ENCODE peak calls at places on chromosomes 12 and 14, in four cellular contexts. O is CD8-positive, alpha-beta memory T cell; Y is NCI-H1436; K is NCI-H2029. C is an unnamed sample.

GRCh38 chr14:58964598-58964928 is 223.9 kb upstream of the DAAM1 start:
- DNase-seq in Y (no peak), K (no peak), O (no peak), C (no peak)

GRCh38 chr12:13940466-13940865 is 40.9 kb downstream of the GRIN2B start:
- DNase-seq in O (no peak), Y (no peak), K (no peak), C (no peak)

GRCh38 chr14:74583689-74584434 is 28.2 kb downstream of the LTBP2 start:
- DNase-seq in Y (no peak), K (no peak), O (no peak), C (no peak)

GRCh38 chr14:78530078-78530477 is 359.9 kb downstream of the NRXN3 start:
- DNase-seq in O (no peak), K (no peak), Y (no peak), C (no peak)

GRCh38 chr14:28707814-28708213 is 58.8 kb upstream of the FOXG1 start:
- DNase-seq in Y (no peak), K (no peak), O (no peak), C (no peak)

GRCh38 chr14:104132981-104133380 is 5.4 kb upstream of the KIF26A start:
- DNase-seq in O (no peak), Y (no peak), K (no peak), C (no peak)

GRCh38 chr12:6430124-6430989 is 14.4 kb upstream of the CD27 start:
- DNase-seq in O (no peak), Y (no peak), K (no peak), C (peak)

GRCh38 chr12:16475521-16475920 is 128.1 kb downstream of the MGST1 start:
- DNase-seq in Y (no peak), O (no peak), K (peak), C (no peak)

GRCh38 chr12:111443586-111443985 is 37.9 kb downstream of the SH2B3 start:
- DNase-seq in O (no peak), K (no peak), Y (no peak), C (no peak)

GRCh38 chr12:73460212-73460611 is 1077.4 kb upstream of the ATXN7L3B start:
- DNase-seq in O (no peak), Y (no peak), K (no peak), C (no peak)

GRCh38 chr12:69497308-69498026 is 27.3 kb downstream of the FRS2 start:
- DNase-seq in K (no peak), Y (no peak), O (peak), C (no peak)

GRCh38 chr12:123533672-123534643 is at the start of gene RILPL1:
- DNase-seq in K (no peak), O (peak), Y (no peak), C (no peak)

GRCh38 chr12:23980826-23981225 is 31.4 kb upstream of the SOX5 start:
- DNase-seq in O (no peak), Y (no peak), K (no peak), C (no peak)

GRCh38 chr12:43758247-43758727 is 303 bp downstream of the PUS7L start:
- DNase-seq in Y (no peak), K (no peak), O (no peak), C (no peak)

GRCh38 chr12:127785535-127785934 is 481.4 kb upstream of the TMEM132C start:
- DNase-seq in O (no peak), K (no peak), Y (no peak), C (no peak)

GRCh38 chr12:104355630-104356029 is 52.1 kb downstream of the EID3 start:
- DNase-seq in K (no peak), O (no peak), Y (no peak), C (no peak)

C was measured in NCI-H774.